ENCODE peak calls at places on chromosomes 1 and 21, in ten cellular contexts. W is stomach, B is spleen, Q is sigmoid colon, K is H1, Z is suprapubic skin, H is upper lobe of left lung, M is transverse colon, A is endothelial cell of umbilical vein, F is prostate gland. S is an unnamed sample.

GRCh38 chr1:235077571-235078479 is 50.8 kb downstream of the TOMM20 start:
- DNase-seq in W (no peak), B (peak), Q (no peak), K (no peak), Z (no peak), H (peak), M (no peak), A (peak), F (no peak), S (no peak)

GRCh38 chr1:187621961-187622360 is 793.2 kb downstream of the PLA2G4A start:
- DNase-seq in W (no peak), B (no peak), Q (no peak), K (no peak), Z (no peak), H (no peak), M (no peak), A (peak), F (no peak), S (no peak)

GRCh38 chr1:198435044-198435443 is 105.4 kb downstream of the ATP6V1G3 start:
- DNase-seq in W (no peak), B (no peak), Q (no peak), K (no peak), Z (no peak), H (no peak), M (no peak), A (peak), F (no peak), S (no peak)

GRCh38 chr21:16534408-16535099 is 804.8 kb downstream of the USP25 start:
- DNase-seq in W (peak), B (no peak), Q (peak), K (no peak), Z (peak), H (peak), M (peak), A (peak), F (peak), S (no peak)

GRCh38 chr1:113042336-113043143 is 30.5 kb upstream of the LRIG2 start:
- DNase-seq in W (peak), B (peak), Q (peak), K (peak), Z (peak), H (peak), M (peak), A (peak), F (peak), S (peak)

GRCh38 chr1:118077331-118078055 is 107.5 kb downstream of the SPAG17 start:
- DNase-seq in W (no peak), B (no peak), Q (no peak), K (peak), Z (no peak), H (no peak), M (no peak), A (peak), F (no peak), S (peak)

GRCh38 chr1:230359992-230360391 is 66.1 kb downstream of the PGBD5 start:
- DNase-seq in W (no peak), B (no peak), Q (no peak), K (no peak), Z (no peak), H (peak), M (no peak), A (no peak), F (peak), S (no peak)

GRCh38 chr1:93537404-93537803 is 89.5 kb downstream of the FNBP1L start:
- DNase-seq in W (no peak), B (no peak), Q (no peak), K (no peak), Z (no peak), H (no peak), M (no peak), A (no peak), F (no peak), S (no peak)

GRCh38 chr1:221809101-221810029 is 67.5 kb upstream of the DUSP10 start:
- DNase-seq in W (no peak), B (no peak), Q (no peak), K (no peak), Z (no peak), H (no peak), M (no peak), A (peak), F (no peak), S (no peak)

DNA sequence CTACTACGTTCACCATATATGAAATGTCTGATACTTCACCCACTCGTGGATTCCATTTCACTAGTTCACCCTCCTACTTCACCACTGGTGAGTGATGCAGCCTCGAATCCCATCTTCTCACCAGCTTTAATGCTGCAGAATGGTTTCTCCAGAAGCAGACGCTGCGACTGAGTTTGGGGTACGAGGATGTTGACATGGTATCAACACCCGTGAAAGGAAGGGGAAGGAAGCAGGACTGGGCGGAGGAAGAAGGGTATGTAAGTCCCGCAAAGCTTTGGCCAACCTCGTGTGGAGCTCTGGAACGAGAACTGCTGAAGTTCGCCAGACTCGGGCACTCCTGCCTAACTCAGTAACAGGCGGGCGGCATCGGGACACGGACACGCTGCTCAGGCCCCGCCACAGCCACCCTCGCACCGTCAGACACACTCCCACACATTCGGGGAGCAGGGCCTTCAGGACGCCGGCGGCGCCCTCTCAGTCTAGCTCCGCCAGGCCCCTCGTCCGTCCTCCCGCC is 833 bp upstream of the DIP2A start:
- DNase-seq in W (peak), B (no peak), Q (peak), K (no peak), Z (no peak), H (peak), M (peak), A (peak), F (peak), S (peak)
- TF ChIP-seq POLR2AphosphoS5 in W (no peak), B (no peak), Q (no peak), K (peak), Z (no peak), H (no peak), M (no peak), A (no peak), F (no peak), S (no peak)

GRCh38 chr1:147772540-147772939 is 12.1 kb upstream of the GJA5 start:
- DNase-seq in W (no peak), B (no peak), Q (no peak), K (no peak), Z (no peak), H (no peak), M (no peak), A (no peak), F (no peak), S (no peak)
- H3K4me3 ChIP-seq in W (no peak), B (no peak), Q (no peak), K (no peak), Z (no peak), H (peak), M (no peak), A (no peak), F (no peak), S (no peak)

GRCh38 chr1:9128520-9129371 is at the start of gene GPR157:
- DNase-seq in W (peak), B (peak), Q (peak), K (peak), Z (peak), H (peak), M (peak), A (peak), F (peak), S (peak)
- TF ChIP-seq POLR2A in W (no peak), B (no peak), Q (no peak), K (peak), Z (peak), H (peak), M (no peak), A (peak), F (peak), S (peak)

GRCh38 chr21:43352568-43353281 is 74.2 kb downstream of the SIK1 start:
- DNase-seq in W (no peak), B (no peak), Q (no peak), K (no peak), Z (no peak), H (no peak), M (peak), A (peak), F (no peak), S (no peak)
- TF ChIP-seq POLR2AphosphoS5 in W (no peak), B (peak), Q (no peak), K (no peak), Z (no peak), H (no peak), M (peak), A (no peak), F (no peak), S (no peak)

DNA sequence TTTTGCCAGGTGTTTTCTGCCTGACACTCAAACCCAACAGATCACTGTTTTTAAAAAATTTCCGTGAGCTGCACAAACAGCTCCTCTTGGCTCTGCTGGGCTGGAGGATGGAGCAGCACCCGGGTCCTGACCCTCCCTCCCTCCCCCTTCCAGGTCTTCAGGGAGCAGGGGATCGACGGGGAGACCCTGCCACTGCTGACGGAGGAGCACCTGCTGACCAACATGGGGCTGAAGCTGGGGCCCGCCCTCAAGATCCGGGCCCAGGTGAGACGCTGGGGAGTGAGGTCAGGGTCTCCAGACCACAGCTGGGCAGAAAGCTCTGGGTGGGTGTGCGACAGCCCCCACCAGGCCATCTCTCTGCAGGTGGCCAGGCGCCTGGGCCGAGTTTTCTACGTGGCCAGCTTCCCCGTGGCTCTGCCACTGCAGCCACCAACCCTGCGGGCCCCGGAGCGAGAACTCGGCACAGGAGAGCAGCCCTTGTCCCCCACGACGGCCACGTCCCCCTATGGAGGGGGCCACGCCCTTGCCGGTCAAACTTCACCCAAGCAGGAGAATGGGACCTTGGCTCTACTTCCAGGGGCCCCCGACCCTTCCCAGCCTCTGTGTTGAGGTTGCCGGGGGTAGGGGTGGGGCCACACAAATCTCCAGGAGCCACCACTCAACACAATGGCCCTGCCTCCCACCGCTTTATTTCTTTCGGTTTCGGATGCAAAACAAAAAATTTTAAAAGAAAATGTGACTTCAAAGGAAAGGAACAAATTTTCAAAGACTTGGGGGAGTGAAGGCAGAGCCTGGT is 15.3 kb downstream of the NOC2L start:
- DNase-seq in W (no peak), B (no peak), Q (no peak), K (no peak), Z (no peak), H (no peak), M (no peak), A (no peak), F (no peak), S (no peak)
- H3K4me3 ChIP-seq in W (no peak), B (no peak), Q (no peak), K (no peak), Z (no peak), H (no peak), M (no peak), A (no peak), F (no peak), S (no peak)

GRCh38 chr1:184033136-184033469 is 4.4 kb downstream of the COLGALT2 start:
- DNase-seq in W (no peak), B (no peak), Q (no peak), K (no peak), Z (no peak), H (no peak), M (no peak), A (no peak), F (no peak), S (no peak)
- TF ChIP-seq POLR2A in W (no peak), B (no peak), Q (no peak), K (no peak), Z (no peak), H (no peak), M (no peak), A (no peak), F (no peak), S (no peak)

DNA sequence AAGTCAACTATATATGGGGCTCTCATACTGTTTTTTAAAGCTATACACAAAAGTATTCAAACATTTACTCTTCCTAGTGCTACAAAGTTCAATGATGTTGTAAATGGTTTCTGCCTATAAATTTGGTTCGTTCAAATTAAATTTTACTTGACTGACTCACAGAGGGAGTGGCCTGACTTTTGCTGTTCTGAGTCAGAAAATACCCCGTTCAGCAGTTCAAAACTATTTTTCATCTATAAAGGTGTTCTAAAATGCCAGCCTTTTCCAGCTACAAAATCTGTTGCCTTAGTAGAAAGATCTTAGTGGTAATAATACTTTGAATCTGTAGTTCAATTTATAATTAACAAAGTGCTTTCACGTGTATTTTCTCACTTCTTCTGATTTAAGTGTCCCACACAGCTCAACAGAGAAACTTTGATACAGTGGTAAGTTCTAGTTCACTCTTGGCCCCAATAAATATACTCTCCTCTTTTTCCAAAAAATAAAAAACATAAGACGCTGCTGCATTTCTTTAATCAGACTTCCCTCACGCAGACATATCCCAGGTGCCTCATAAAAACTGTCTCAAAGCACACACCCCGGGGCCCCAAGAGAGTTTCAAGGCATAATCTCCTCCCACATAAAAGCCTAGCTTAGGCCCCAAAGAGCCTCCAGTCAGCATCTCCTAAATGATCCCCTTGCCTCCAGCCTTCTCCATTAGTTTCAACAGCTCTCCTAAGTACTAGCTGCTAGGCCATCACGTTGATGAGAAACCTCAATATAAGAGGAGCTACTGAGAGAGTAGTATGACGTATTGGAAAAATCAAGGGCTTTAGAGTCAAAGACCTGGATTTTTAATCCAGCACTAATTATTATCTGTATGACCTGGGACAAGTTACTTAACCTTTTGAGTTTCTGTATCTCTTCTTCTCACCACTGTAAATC is 3.2 kb downstream of the PTP4A2 start:
- DNase-seq in W (no peak), B (no peak), Q (no peak), K (no peak), Z (no peak), H (no peak), M (peak), A (peak), F (no peak), S (no peak)
- TF ChIP-seq POLR2AphosphoS5 in W (no peak), B (no peak), Q (peak), K (no peak), Z (no peak), H (no peak), M (peak), A (no peak), F (peak), S (no peak)

DNA sequence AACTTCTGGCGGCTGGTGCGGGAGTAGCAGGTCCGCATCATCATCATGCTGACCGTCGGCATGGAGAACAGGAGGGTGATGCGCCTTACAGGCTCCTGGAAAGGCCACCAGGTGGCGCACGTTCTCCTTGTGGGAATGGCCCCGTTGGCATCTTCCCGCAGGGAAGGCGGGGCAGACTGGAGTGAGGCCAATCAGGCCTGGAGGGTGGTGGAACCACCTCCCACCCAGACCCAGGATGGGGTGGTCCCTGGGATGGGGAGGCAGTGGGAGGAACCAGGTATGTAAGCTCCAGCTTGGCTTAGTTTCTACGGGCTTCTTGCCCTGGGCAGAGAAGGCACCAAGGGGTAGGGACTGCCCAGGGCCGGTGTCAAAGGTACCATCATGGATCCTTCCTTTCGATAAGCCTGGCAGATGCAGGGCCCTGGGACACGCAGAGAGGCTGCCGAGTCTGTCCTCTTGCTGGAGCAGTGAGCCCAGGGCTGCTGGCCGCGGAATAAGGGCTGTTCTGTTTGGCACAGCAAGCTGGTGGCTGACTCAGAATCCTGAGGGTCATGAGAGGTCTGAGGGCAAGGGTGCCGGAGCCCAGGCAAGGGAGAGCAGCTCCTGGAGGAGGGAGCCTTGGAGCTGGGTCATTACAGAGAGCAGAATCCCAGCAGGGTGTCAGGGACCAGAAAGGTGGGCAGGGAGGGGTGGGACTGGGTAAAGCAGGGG is 8.7 kb upstream of the LGR6 start:
- DNase-seq in W (peak), B (peak), Q (peak), K (peak), Z (peak), H (peak), M (peak), A (peak), F (peak), S (peak)
- H3K4me3 ChIP-seq in W (no peak), B (no peak), Q (no peak), K (no peak), Z (no peak), H (no peak), M (no peak), A (no peak), F (no peak), S (no peak)

GRCh38 chr1:51615780-51616291 is 1.1 kb upstream of the OSBPL9 start:
- DNase-seq in W (no peak), B (no peak), Q (no peak), K (no peak), Z (no peak), H (peak), M (no peak), A (no peak), F (no peak), S (no peak)

GRCh38 chr1:51620470-51620869 is 3.6 kb downstream of the OSBPL9 start:
- DNase-seq in W (no peak), B (no peak), Q (no peak), K (no peak), Z (no peak), H (no peak), M (no peak), A (no peak), F (no peak), S (peak)

GRCh38 chr1:51618715-51619114 is 1.8 kb downstream of the OSBPL9 start:
- DNase-seq in W (no peak), B (no peak), Q (no peak), K (no peak), Z (no peak), H (no peak), M (no peak), A (no peak), F (no peak), S (no peak)

GRCh38 chr1:51616490-51616889 is 402 bp upstream of the OSBPL9 start:
- DNase-seq in W (no peak), B (no peak), Q (no peak), K (no peak), Z (no peak), H (no peak), M (no peak), A (no peak), F (no peak), S (no peak)

DNA sequence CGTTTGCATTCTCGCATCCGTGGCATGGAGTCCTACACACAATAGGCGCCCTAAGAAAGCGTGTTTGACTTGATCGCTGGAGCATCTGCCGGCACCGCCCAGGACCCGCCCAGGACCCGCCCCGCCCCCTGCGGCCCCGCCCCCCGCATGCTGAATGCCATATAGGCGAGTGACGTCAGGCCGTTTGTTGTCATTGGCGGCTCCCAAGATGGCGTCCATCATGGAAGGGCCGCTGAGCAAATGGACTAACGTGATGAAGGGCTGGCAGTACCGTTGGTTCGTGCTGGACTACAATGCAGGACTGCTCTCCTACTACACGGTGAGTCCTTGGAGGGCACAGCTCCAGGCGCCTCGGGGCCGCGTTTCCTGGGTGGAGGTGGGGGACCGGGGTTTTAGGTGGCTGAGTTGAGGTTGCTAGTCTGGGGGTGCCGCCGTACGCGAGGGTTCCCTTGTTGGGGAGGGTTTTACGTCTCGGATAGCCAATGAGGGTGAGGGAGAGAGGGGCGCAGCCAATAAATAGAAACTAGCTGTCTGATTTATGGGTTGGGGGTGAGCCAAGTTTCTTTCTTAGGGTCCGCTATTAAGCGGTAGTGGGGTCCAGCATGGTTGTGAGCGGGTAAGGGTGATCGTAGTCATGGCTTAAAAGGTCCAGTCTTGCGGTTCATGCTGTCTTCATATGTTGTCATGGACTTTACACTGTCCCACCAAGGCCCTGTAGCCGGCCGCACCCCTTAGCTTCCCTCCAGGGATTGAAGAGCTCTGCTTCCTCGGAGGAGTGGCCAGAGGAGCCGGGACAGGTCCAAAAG is at the start of gene OSBPL9:
- DNase-seq in W (peak), B (peak), Q (peak), K (peak), Z (peak), H (peak), M (peak), A (peak), F (peak), S (peak)
- TF ChIP-seq POLR2A in W (no peak), B (peak), Q (peak), K (peak), Z (no peak), H (peak), M (peak), A (peak), F (peak), S (peak)

GRCh38 chr21:34818663-34819158 is 149.9 kb downstream of the CLIC6 start:
- DNase-seq in W (no peak), B (no peak), Q (no peak), K (no peak), Z (no peak), H (no peak), M (no peak), A (no peak), F (peak), S (no peak)
- TF ChIP-seq POLR2AphosphoS5 in W (no peak), B (no peak), Q (no peak), K (no peak), Z (no peak), H (no peak), M (no peak), A (no peak), F (peak), S (no peak)